ENCODE peak calls at places on chromosome 9, in eight cellular contexts. M is cardiac muscle cell; G is HCT116; Y is tibial artery; I is fibroblast of villous mesenchyme; L is AG10803; R is CD8-positive, alpha-beta memory T cell; S is IMR-90. W is an unnamed sample.

GRCh38 chr9:96073531-96074284 is 198.2 kb downstream of the ERCC6L2 start:
- DNase-seq in M (peak; percentile 17), G (no peak), Y (no peak), I (peak; percentile 30), L (no peak), R (no peak), S (no peak), W (no peak)

GRCh38 chr9:69519470-69520240 is 152.5 kb downstream of the APBA1 start:
- DNase-seq in M (no peak), G (no peak), Y (no peak), I (no peak), L (peak; percentile 11), R (no peak), S (no peak), W (no peak)

GRCh38 chr9:109886050-109886449 is 106.1 kb downstream of the PALM2AKAP2 start:
- DNase-seq in M (no peak), G (no peak), Y (no peak), I (no peak), L (no peak), R (no peak), S (no peak), W (no peak)

GRCh38 chr9:13143281-13143680 is 136.2 kb downstream of the MPDZ start:
- DNase-seq in M (no peak), G (no peak), Y (no peak), I (no peak), L (no peak), R (no peak), S (no peak), W (no peak)

GRCh38 chr9:128892223-128892892 is 10.4 kb downstream of the LRRC8A start:
- DNase-seq in M (no peak), G (no peak), Y (peak; percentile 98), I (peak; percentile 94), L (peak; percentile 88), R (peak; percentile 10), S (peak; percentile 81), W (peak; percentile 95)

GRCh38 chr9:87682085-87682484 is 43.8 kb upstream of the CTSL start:
- DNase-seq in M (no peak), G (no peak), Y (no peak), I (no peak), L (no peak), R (no peak), S (no peak), W (no peak)

GRCh38 chr9:127049044-127049443 is 73.4 kb downstream of the ANGPTL2 start:
- DNase-seq in M (no peak), G (no peak), Y (peak; percentile 71), I (peak; percentile 88), L (peak; percentile 89), R (peak; percentile 5), S (peak; percentile 97), W (peak; percentile 86)

GRCh38 chr9:126534431-126535186 is 79.1 kb upstream of the LMX1B start:
- DNase-seq in M (peak; percentile 76), G (no peak), Y (no peak), I (peak; percentile 43), L (no peak), R (no peak), S (no peak), W (peak; percentile 47)

GRCh38 chr9:19127881-19128719 is 808 bp upstream of the PLIN2 start:
- DNase-seq in M (no peak), G (no peak), Y (peak; percentile 69), I (peak; percentile 69), L (no peak), R (peak; percentile 3), S (no peak), W (peak; percentile 61)

GRCh38 chr9:74729129-74729710 is 158.5 kb downstream of the TRPM6 start:
- DNase-seq in M (no peak), G (no peak), Y (no peak), I (peak; percentile 28), L (no peak), R (no peak), S (no peak), W (peak; percentile 49)

GRCh38 chr9:69470186-69470977 is 145.4 kb downstream of the ENTREP1 start:
- DNase-seq in M (no peak), G (no peak), Y (no peak), I (peak; percentile 59), L (no peak), R (no peak), S (no peak), W (peak; percentile 27)

GRCh38 chr9:12738296-12738695 is 36.5 kb upstream of the LURAP1L start:
- DNase-seq in M (no peak), G (no peak), Y (no peak), I (no peak), L (no peak), R (no peak), S (no peak), W (no peak)

GRCh38 chr9:127991757-127992274 is 11.0 kb upstream of the EEIG1 start:
- DNase-seq in M (no peak), G (no peak), Y (no peak), I (no peak), L (no peak), R (no peak), S (no peak), W (no peak)

GRCh38 chr9:34502471-34503335 is 20.1 kb downstream of the ENHO start:
- DNase-seq in M (no peak), G (no peak), Y (no peak), I (no peak), L (no peak), R (no peak), S (no peak), W (no peak)

GRCh38 chr9:132241483-132241839 is 79.6 kb downstream of the NTNG2 start:
- DNase-seq in M (no peak), G (no peak), Y (no peak), I (no peak), L (no peak), R (no peak), S (no peak), W (no peak)

GRCh38 chr9:120381839-120382238 is 198.1 kb downstream of the CDK5RAP2 start:
- DNase-seq in M (no peak), G (no peak), Y (peak; percentile 34), I (no peak), L (no peak), R (no peak), S (no peak), W (no peak)

GRCh38 chr9:134174526-134175290 is 10.3 kb upstream of the RNU6ATAC start:
- DNase-seq in M (no peak), G (no peak), Y (no peak), I (no peak), L (no peak), R (no peak), S (no peak), W (no peak)

GRCh38 chr9:137286980-137287383 is 9.5 kb downstream of the TOR4A start:
- DNase-seq in M (peak; percentile 61), G (peak; percentile 72), Y (no peak), I (peak; percentile 68), L (peak; percentile 37), R (no peak), S (peak; percentile 59), W (no peak)

GRCh38 chr9:76369583-76369982 is 24.6 kb downstream of the RFK start:
- DNase-seq in M (peak; percentile 76), G (no peak), Y (no peak), I (peak; percentile 61), L (no peak), R (no peak), S (peak; percentile 50), W (peak; percentile 32)

GRCh38 chr9:13845460-13845859 is 468.5 kb downstream of the NFIB start:
- DNase-seq in M (no peak), G (no peak), Y (no peak), I (peak; percentile 33), L (peak; percentile 52), R (no peak), S (peak; percentile 57), W (peak; percentile 62)

GRCh38 chr9:27179245-27179870 is 70.3 kb downstream of the TEK start:
- DNase-seq in M (no peak), G (no peak), Y (no peak), I (no peak), L (no peak), R (no peak), S (peak; percentile 84), W (no peak)

GRCh38 chr9:95336281-95336680 is 18.8 kb upstream of the FANCC start:
- DNase-seq in M (peak; percentile 9), G (no peak), Y (no peak), I (no peak), L (no peak), R (no peak), S (no peak), W (no peak)

GRCh38 chr9:69204869-69205268 is 30.8 kb downstream of the TJP2 start:
- DNase-seq in M (no peak), G (no peak), Y (no peak), I (peak; percentile 33), L (peak; percentile 77), R (no peak), S (peak; percentile 69), W (peak; percentile 65)

GRCh38 chr9:93298498-93299417 is 114.8 kb downstream of the WNK2 start:
- DNase-seq in M (no peak), G (no peak), Y (peak; percentile 58), I (no peak), L (no peak), R (no peak), S (no peak), W (no peak)
- H3K4me3 ChIP-seq in M (no peak overlapping the region), G (no peak overlapping the region), Y (no peak overlapping the region), I (no peak overlapping the region), L (no peak overlapping the region), R (no peak overlapping the region), S (no peak overlapping the region), W (no peak overlapping the region)

GRCh38 chr9:107425110-107426025 is 64.2 kb downstream of the KLF4 start:
- DNase-seq in M (peak; percentile 66), G (peak; percentile 50), Y (peak; percentile 96), I (peak; percentile 50), L (peak; percentile 67), R (peak; percentile 4), S (peak; percentile 19), W (peak; percentile 78)
- H3K4me3 ChIP-seq in M (no peak overlapping the region), G (no peak overlapping the region), Y (peak overlapping the region; percentile 49), I (peak overlapping the region; percentile 23), L (peak overlapping the region; percentile 29), R (no peak overlapping the region), S (no peak overlapping the region), W (no peak overlapping the region)

GRCh38 chr9:20608582-20608981 is 13.7 kb downstream of the MLLT3 start:
- DNase-seq in M (no peak), G (no peak), Y (no peak), I (no peak), L (no peak), R (no peak), S (no peak), W (no peak)
- H3K4me3 ChIP-seq in M (no peak overlapping the region), G (no peak overlapping the region), Y (no peak overlapping the region), I (no peak overlapping the region), L (no peak overlapping the region), R (no peak overlapping the region), S (no peak overlapping the region), W (no peak overlapping the region)

GRCh38 chr9:113502427-113503008 is 39.0 kb downstream of the RGS3 start:
- DNase-seq in M (no peak), G (no peak), Y (no peak), I (no peak), L (no peak), R (no peak), S (no peak), W (no peak)
- H3K4me3 ChIP-seq in M (no peak overlapping the region), G (no peak overlapping the region), Y (peak overlapping the region; percentile 8), I (no peak overlapping the region), L (no peak overlapping the region), R (no peak overlapping the region), S (no peak overlapping the region), W (no peak overlapping the region)

GRCh38 chr9:122371851-122372250 is 1.0 kb downstream of the PTGS1 start:
- DNase-seq in M (no peak), G (no peak), Y (no peak), I (no peak), L (no peak), R (no peak), S (no peak), W (no peak)
- H3K4me3 ChIP-seq in M (no peak overlapping the region), G (no peak overlapping the region), Y (no peak overlapping the region), I (no peak overlapping the region), L (peak overlapping the region; percentile 70), R (no peak overlapping the region), S (peak overlapping the region; percentile 81), W (peak overlapping the region; percentile 74)